ENCODE peak calls at places on chromosome 2, in six cellular contexts. P is ELR; E is dorsolateral prefrontal cortex; R is NCI-H2171; B is colonic mucosa; T is CD8-positive, alpha-beta memory T cell. N is an unnamed sample.

GRCh38 chr2:237291138-237291792 is 122.7 kb downstream of the COL6A3 start:
- DNase-seq in E (peak), R (peak), B (peak), P (peak), T (no peak), N (peak)

GRCh38 chr2:197030090-197030489 is 103.6 kb upstream of the PGAP1 start:
- DNase-seq in T (no peak), R (no peak), P (no peak), B (no peak), E (no peak), N (no peak)

GRCh38 chr2:127405252-127405605 is 13.0 kb upstream of the PROC start:
- DNase-seq in P (no peak), T (no peak), E (no peak), R (no peak), B (no peak), N (no peak)

GRCh38 chr2:109209412-109209811 is 80.4 kb downstream of the SH3RF3 start:
- DNase-seq in T (no peak), R (no peak), B (no peak), E (no peak), P (peak), N (peak)

GRCh38 chr2:109380502-109381326 is 233.1 kb downstream of the SEPTIN10 start:
- DNase-seq in B (no peak), T (no peak), P (peak), E (no peak), R (no peak), N (peak)

GRCh38 chr2:223247136-223247535 is 195.1 kb downstream of the KCNE4 start:
- DNase-seq in P (peak), E (no peak), B (no peak), T (no peak), R (no peak), N (peak)

GRCh38 chr2:43251171-43251731 is 24.8 kb upstream of the ZFP36L2 start:
- DNase-seq in P (no peak), E (no peak), B (no peak), R (no peak), T (no peak), N (no peak)

GRCh38 chr2:162261032-162261945 is 18.0 kb upstream of the FAP start:
- DNase-seq in E (no peak), B (peak), R (no peak), T (no peak), P (peak), N (peak)

GRCh38 chr2:54673501-54673998 is 49.9 kb upstream of the EML6 start:
- DNase-seq in B (peak), P (no peak), T (no peak), R (no peak), E (no peak), N (no peak)

GRCh38 chr2:27494944-27495554 is at the start of gene FNDC4:
- DNase-seq in P (peak), T (peak), R (no peak), E (no peak), B (no peak), N (peak)

GRCh38 chr2:217356795-217357194 is 496.9 kb upstream of the TNP1 start:
- DNase-seq in B (no peak), P (no peak), T (no peak), E (peak), R (no peak), N (no peak)

GRCh38 chr2:47303341-47304148 is 99.4 kb upstream of the MSH2 start:
- DNase-seq in R (no peak), T (no peak), P (peak), B (no peak), E (no peak), N (no peak)

GRCh38 chr2:37599688-37600525 is 71.5 kb downstream of the CDC42EP3 start:
- DNase-seq in R (no peak), E (no peak), B (no peak), P (no peak), T (peak), N (no peak)

GRCh38 chr2:113248997-113249770 is 29.5 kb downstream of the PAX8 start:
- DNase-seq in E (peak), R (peak), T (peak), B (peak), P (peak), N (peak)

GRCh38 chr2:39737661-39738060 is 41.4 kb downstream of the THUMPD2 start:
- DNase-seq in P (peak), E (peak), B (no peak), T (no peak), R (no peak), N (peak)

GRCh38 chr2:9771481-9772017 is 71.7 kb upstream of the TAF1B start:
- DNase-seq in T (no peak), R (peak), P (peak), E (peak), B (no peak), N (peak)

GRCh38 chr2:206915136-206915535 is 24.2 kb upstream of the CPO start:
- DNase-seq in T (no peak), B (no peak), P (peak), R (no peak), E (no peak), N (peak)

GRCh38 chr2:32946314-32947075 is at the start of gene LTBP1:
- DNase-seq in P (peak), R (peak), E (peak), B (peak), T (peak), N (peak)

GRCh38 chr2:65647249-65647842 is 214.9 kb upstream of the SPRED2 start:
- DNase-seq in P (no peak), E (no peak), T (no peak), R (no peak), B (no peak), N (no peak)

GRCh38 chr2:109438146-109438545 is 175.6 kb downstream of the SEPTIN10 start:
- DNase-seq in T (no peak), R (no peak), B (no peak), P (no peak), E (no peak), N (no peak)

GRCh38 chr2:111618953-111619902 is 264.8 kb downstream of the ANAPC1 start:
- DNase-seq in E (no peak), B (no peak), R (no peak), P (no peak), T (no peak), N (no peak)

GRCh38 chr2:241363316-241363879 is 7.3 kb downstream of the FARP2 start:
- DNase-seq in B (no peak), P (no peak), T (no peak), R (no peak), E (no peak), N (no peak)

GRCh38 chr2:70748002-70748779 is 19.8 kb downstream of the ADD2 start:
- DNase-seq in R (no peak), B (no peak), E (no peak), T (no peak), P (no peak), N (no peak)

GRCh38 chr2:85291425-85292023 is 36.3 kb downstream of the TGOLN2 start:
- DNase-seq in B (no peak), P (no peak), T (peak), R (no peak), E (no peak), N (no peak)

GRCh38 chr2:84556190-84556589 is 39.9 kb downstream of the DNAH6 start:
- DNase-seq in T (no peak), B (no peak), R (no peak), P (peak), E (no peak), N (peak)

GRCh38 chr2:66957677-66958076 is 439.5 kb upstream of the ETAA1 start:
- DNase-seq in T (no peak), P (no peak), E (no peak), R (no peak), B (no peak), N (no peak)

GRCh38 chr2:19757586-19757985 is 144.2 kb downstream of the TTC32 start:
- DNase-seq in E (no peak), B (no peak), P (no peak), T (no peak), R (no peak), N (no peak)

GRCh38 chr2:159795781-159796667 is 2.0 kb downstream of the CD302 start:
- DNase-seq in T (no peak), E (no peak), B (no peak), R (no peak), P (no peak), N (no peak)

GRCh38 chr2:138121769-138122661 is 157.7 kb downstream of the HNMT start:
- DNase-seq in B (peak), T (no peak), E (no peak), P (no peak), R (peak), N (peak)

GRCh38 chr2:46339676-46340459 is 42.7 kb downstream of the EPAS1 start:
- DNase-seq in E (no peak), B (no peak), R (no peak), P (no peak), T (no peak), N (no peak)